ENCODE peak calls at places on chromosomes 11 and 22, in five cellular contexts. One of them, this sample, is unnamed.

GRCh38 chr11:3216027-3216525 is 2.5 kb downstream of the MRGPRG start:
- DNase-seq in uterus: no peak
- DNase-seq in ecto neural progenitor cell: no peak
- DNase-seq in nephron progenitor cell: no peak
- DNase-seq in naive thymus-derived CD8-positive, alpha-beta T cell: no peak
- DNase-seq in this sample: no peak

GRCh38 chr11:81497202-81497804 is 1236.4 kb downstream of the FAM181B start:
- DNase-seq in uterus: no peak
- DNase-seq in ecto neural progenitor cell: no peak
- DNase-seq in nephron progenitor cell: peak
- DNase-seq in naive thymus-derived CD8-positive, alpha-beta T cell: no peak
- DNase-seq in this sample: peak

GRCh38 chr11:91820709-91821108 is 403.9 kb upstream of the FAT3 start:
- DNase-seq in uterus: no peak
- DNase-seq in ecto neural progenitor cell: no peak
- DNase-seq in nephron progenitor cell: no peak
- DNase-seq in naive thymus-derived CD8-positive, alpha-beta T cell: no peak
- DNase-seq in this sample: no peak

GRCh38 chr11:14499178-14499559 is 442 bp downstream of the COPB1 start:
- DNase-seq in uterus: peak
- DNase-seq in ecto neural progenitor cell: no peak
- DNase-seq in nephron progenitor cell: peak
- DNase-seq in naive thymus-derived CD8-positive, alpha-beta T cell: no peak
- DNase-seq in this sample: peak

GRCh38 chr11:65973439-65974110 is 12.0 kb downstream of the SART1 start:
- DNase-seq in uterus: no peak
- DNase-seq in ecto neural progenitor cell: no peak
- DNase-seq in nephron progenitor cell: no peak
- DNase-seq in naive thymus-derived CD8-positive, alpha-beta T cell: no peak
- DNase-seq in this sample: peak

GRCh38 chr11:43269229-43269928 is 42.4 kb upstream of the API5 start:
- DNase-seq in uterus: no peak
- DNase-seq in ecto neural progenitor cell: no peak
- DNase-seq in nephron progenitor cell: peak
- DNase-seq in naive thymus-derived CD8-positive, alpha-beta T cell: no peak
- DNase-seq in this sample: no peak

GRCh38 chr11:116776522-116776984 is 3.8 kb upstream of the BUD13 start:
- DNase-seq in uterus: no peak
- DNase-seq in ecto neural progenitor cell: no peak
- DNase-seq in nephron progenitor cell: no peak
- DNase-seq in naive thymus-derived CD8-positive, alpha-beta T cell: no peak
- DNase-seq in this sample: no peak

GRCh38 chr22:50544078-50544745 is 1.5 kb upstream of the KLHDC7B start:
- DNase-seq in uterus: no peak
- DNase-seq in ecto neural progenitor cell: peak
- DNase-seq in nephron progenitor cell: peak
- DNase-seq in naive thymus-derived CD8-positive, alpha-beta T cell: peak
- DNase-seq in this sample: peak

GRCh38 chr11:108588287-108588686 is 5.3 kb downstream of the EXPH5 start:
- DNase-seq in uterus: no peak
- DNase-seq in ecto neural progenitor cell: no peak
- DNase-seq in nephron progenitor cell: no peak
- DNase-seq in naive thymus-derived CD8-positive, alpha-beta T cell: no peak
- DNase-seq in this sample: no peak

GRCh38 chr11:93822359-93822758 is 28.1 kb downstream of the VSTM5 start:
- DNase-seq in uterus: no peak
- DNase-seq in ecto neural progenitor cell: no peak
- DNase-seq in nephron progenitor cell: no peak
- DNase-seq in naive thymus-derived CD8-positive, alpha-beta T cell: no peak
- DNase-seq in this sample: peak

GRCh38 chr11:91664521-91664920 is 560.1 kb upstream of the FAT3 start:
- DNase-seq in uterus: no peak
- DNase-seq in ecto neural progenitor cell: no peak
- DNase-seq in nephron progenitor cell: no peak
- DNase-seq in naive thymus-derived CD8-positive, alpha-beta T cell: no peak
- DNase-seq in this sample: peak

GRCh38 chr11:46457659-46458058 is 66.1 kb upstream of the CHRM4 start:
- DNase-seq in uterus: no peak
- DNase-seq in ecto neural progenitor cell: no peak
- DNase-seq in nephron progenitor cell: no peak
- DNase-seq in naive thymus-derived CD8-positive, alpha-beta T cell: no peak
- DNase-seq in this sample: no peak